ENCODE peak calls at places on chromosome 15, in four cellular contexts. V, F, B and P are unnamed samples.
A peak's percentile ranks its signal among the peaks of the same experiment; 100 is the strongest.

GRCh38 chr15:100997442-100997841 is 78.3 kb downstream of the LRRK1 start:
- DNase-seq in V (no peak), F (no peak), B (peak; percentile 20), P (no peak)

GRCh38 chr15:67067161-67067853 is 1.9 kb downstream of the SMAD3 start:
- DNase-seq in V (peak; percentile 83), F (peak; percentile 48), B (no peak), P (peak; percentile 66)

GRCh38 chr15:52247032-52247431 is 48.6 kb downstream of the MYO5C start:
- DNase-seq in V (no peak), F (no peak), B (peak; percentile 57), P (no peak)

GRCh38 chr15:62809106-62809967 is 233.2 kb upstream of the TPM1 start:
- DNase-seq in V (peak; percentile 18), F (peak; percentile 23), B (no peak), P (peak; percentile 5)

GRCh38 chr15:69489101-69489571 is 36.5 kb downstream of the RPLP1 start:
- DNase-seq in V (no peak), F (no peak), B (no peak), P (no peak)

GRCh38 chr15:40320931-40321371 is 2.5 kb upstream of the INAFM2 start:
- DNase-seq in V (peak; percentile 78), F (no peak), B (peak; percentile 83), P (peak; percentile 78)

GRCh38 chr15:26891448-26891881 is 24.6 kb downstream of the GABRA5 start:
- DNase-seq in V (peak; percentile 91), F (peak; percentile 82), B (peak; percentile 88), P (peak; percentile 91)

GRCh38 chr15:42650208-42651066 is 75.0 kb downstream of the STARD9 start:
- DNase-seq in V (peak; percentile 69), F (peak; percentile 36), B (peak; percentile 80), P (peak; percentile 73)

GRCh38 chr15:40045572-40046217 is 6.7 kb upstream of the SRP14 start:
- DNase-seq in V (no peak), F (no peak), B (no peak), P (peak; percentile 84)

GRCh38 chr15:56927816-56928215 is 9.4 kb downstream of the TCF12 start:
- DNase-seq in V (peak; percentile 60), F (peak; percentile 70), B (no peak), P (peak; percentile 88)

GRCh38 chr15:94253742-94254141 is 22.4 kb downstream of the MCTP2 start:
- DNase-seq in V (no peak), F (no peak), B (no peak), P (no peak)

GRCh38 chr15:77817434-77817833 is 184.7 kb upstream of the LINGO1 start:
- DNase-seq in V (peak; percentile 75), F (no peak), B (no peak), P (no peak)

GRCh38 chr15:88738796-88739195 is 64.4 kb upstream of the ACAN start:
- DNase-seq in V (no peak), F (no peak), B (no peak), P (no peak)

GRCh38 chr15:29124581-29125381 is 144.8 kb downstream of the NSMCE3 start:
- DNase-seq in V (peak; percentile 42), F (no peak), B (no peak), P (peak; percentile 62)

GRCh38 chr15:63221346-63221745 is 31.9 kb downstream of the RAB8B start:
- DNase-seq in V (no peak), F (no peak), B (no peak), P (no peak)

GRCh38 chr15:29700296-29700695 is 122.0 kb downstream of the TJP1 start:
- DNase-seq in V (no peak), F (no peak), B (no peak), P (no peak)

GRCh38 chr15:26888761-26889160 is 21.9 kb downstream of the GABRA5 start:
- DNase-seq in V (no peak), F (no peak), B (no peak), P (no peak)

GRCh38 chr15:79431636-79432344 is at the start of gene MINAR1:
- DNase-seq in V (peak; percentile 75), F (peak; percentile 61), B (peak; percentile 65), P (peak; percentile 70)

GRCh38 chr15:27028836-27029482 is 58.0 kb downstream of the GABRG3 start:
- DNase-seq in V (peak; percentile 13), F (no peak), B (no peak), P (no peak)

GRCh38 chr15:101093959-101094358 is 157.9 kb downstream of the CHSY1 start:
- DNase-seq in V (no peak), F (no peak), B (no peak), P (no peak)

GRCh38 chr15:31758126-31758525 is 272.2 kb upstream of the CHRNA7 start:
- DNase-seq in V (no peak), F (no peak), B (peak; percentile 34), P (peak; percentile 57)

GRCh38 chr15:48447657-48448056 is 116.4 kb downstream of the DUT start:
- DNase-seq in V (no peak), F (no peak), B (no peak), P (no peak)
- H3K36me3 ChIP-seq in V (no peaks in the 10 kb centered on the region), F (peaks cover 7% of the 10 kb centered on the region), B (no peaks in the 10 kb centered on the region), P (no peaks in the 10 kb centered on the region)

GRCh38 chr15:98955980-98956723 is 51.4 kb downstream of the PGPEP1L start:
- DNase-seq in V (no peak), F (no peak), B (no peak), P (no peak)
- H3K4me2 ChIP-seq in V (no peak overlapping the region), F (no peak overlapping the region), B (no peak overlapping the region), P (no peak overlapping the region)

DNA sequence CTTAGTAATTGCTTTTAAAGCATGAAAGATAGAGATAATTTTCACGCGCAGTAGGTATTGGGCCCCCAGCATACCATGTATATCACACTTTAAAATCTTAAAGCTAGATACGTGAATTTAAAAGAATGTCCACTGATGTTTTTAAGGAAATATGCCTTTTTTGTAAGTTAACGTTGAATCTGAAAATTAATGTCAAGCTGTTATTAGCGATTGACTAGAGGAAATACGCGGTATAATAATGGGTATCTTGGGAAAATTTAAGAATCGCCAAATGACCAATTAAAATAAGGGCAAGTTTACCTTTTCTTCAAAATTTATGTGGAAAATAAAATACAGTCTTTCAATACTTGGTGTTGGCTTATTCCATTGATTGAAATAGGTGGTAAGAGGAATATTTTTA is 13.3 kb upstream of the CHD2 start:
- DNase-seq in V (no peak), F (no peak), B (no peak), P (no peak)
- H3K36me3 ChIP-seq in V (peaks cover 73% of the 10 kb centered on the region), F (peaks cover 7% of the 10 kb centered on the region), B (peaks cover 2% of the 10 kb centered on the region), P (peaks cover 2% of the 10 kb centered on the region)

GRCh38 chr15:85542488-85542887 is 162.1 kb downstream of the AKAP13 start:
- DNase-seq in V (no peak), F (no peak), B (no peak), P (no peak)
- H3K4me2 ChIP-seq in V (no peak overlapping the region), F (no peak overlapping the region), B (no peak overlapping the region), P (no peak overlapping the region)

DNA sequence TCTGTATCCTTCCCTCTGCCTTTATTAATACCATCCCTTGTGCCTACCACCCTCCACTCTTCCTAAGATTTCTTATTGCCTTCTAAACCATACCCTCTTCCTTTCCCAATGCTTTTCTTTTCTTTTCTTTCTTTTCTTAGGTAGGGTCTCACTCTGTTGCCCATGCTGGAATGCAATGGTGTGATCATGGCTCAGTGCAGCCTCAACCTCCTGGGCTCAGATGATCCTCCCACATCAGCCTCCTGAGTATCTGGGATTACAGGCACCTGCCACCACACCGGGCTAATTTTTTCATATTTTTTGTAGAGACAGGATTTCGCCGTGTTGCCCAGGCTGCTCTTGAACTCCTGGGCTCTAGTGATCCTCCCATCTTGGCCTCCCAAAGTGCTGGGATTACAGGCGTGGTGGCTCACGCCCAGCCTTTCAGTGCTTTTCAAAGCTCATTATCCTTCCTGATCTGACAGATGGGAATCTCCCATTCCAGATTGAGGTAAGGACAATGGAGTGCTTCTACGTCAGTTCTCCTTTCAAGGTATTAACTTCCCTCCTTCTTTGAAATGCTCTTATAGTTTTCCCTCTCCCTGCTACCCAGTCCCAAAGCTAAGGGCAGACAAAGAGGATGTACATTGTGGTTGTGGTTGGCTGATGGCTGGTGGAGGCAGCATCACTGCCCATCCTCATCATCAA is 14.6 kb downstream of the ANXA2 start:
- DNase-seq in V (no peak), F (no peak), B (no peak), P (no peak)
- H3K36me3 ChIP-seq in V (no peaks in the 10 kb centered on the region), F (no peaks in the 10 kb centered on the region), B (no peaks in the 10 kb centered on the region), P (peaks cover 13% of the 10 kb centered on the region)

GRCh38 chr15:85955501-85956391 is 123.9 kb upstream of the AGBL1 start:
- DNase-seq in V (no peak), F (no peak), B (peak; percentile 32), P (peak; percentile 18)

GRCh38 chr15:85960381-85960780 is 119.3 kb upstream of the AGBL1 start:
- DNase-seq in V (no peak), F (no peak), B (no peak), P (no peak)

GRCh38 chr15:85959573-85959972 is 120.1 kb upstream of the AGBL1 start:
- DNase-seq in V (no peak), F (no peak), B (no peak), P (no peak)

GRCh38 chr15:85956515-85957275 is 123.0 kb upstream of the AGBL1 start:
- DNase-seq in V (no peak), F (no peak), B (peak; percentile 40), P (no peak)
- H3K4me2 ChIP-seq in V (no peak overlapping the region), F (no peak overlapping the region), B (no peak overlapping the region), P (no peak overlapping the region)

GRCh38 chr15:90946538-90946937 is 8.1 kb upstream of the RCCD1 start:
- DNase-seq in V (no peak), F (no peak), B (no peak), P (no peak)
- H3K36me3 ChIP-seq in V (no peaks in the 10 kb centered on the region), F (peaks cover 58% of the 10 kb centered on the region), B (no peaks in the 10 kb centered on the region), P (peaks cover 19% of the 10 kb centered on the region)

DNA sequence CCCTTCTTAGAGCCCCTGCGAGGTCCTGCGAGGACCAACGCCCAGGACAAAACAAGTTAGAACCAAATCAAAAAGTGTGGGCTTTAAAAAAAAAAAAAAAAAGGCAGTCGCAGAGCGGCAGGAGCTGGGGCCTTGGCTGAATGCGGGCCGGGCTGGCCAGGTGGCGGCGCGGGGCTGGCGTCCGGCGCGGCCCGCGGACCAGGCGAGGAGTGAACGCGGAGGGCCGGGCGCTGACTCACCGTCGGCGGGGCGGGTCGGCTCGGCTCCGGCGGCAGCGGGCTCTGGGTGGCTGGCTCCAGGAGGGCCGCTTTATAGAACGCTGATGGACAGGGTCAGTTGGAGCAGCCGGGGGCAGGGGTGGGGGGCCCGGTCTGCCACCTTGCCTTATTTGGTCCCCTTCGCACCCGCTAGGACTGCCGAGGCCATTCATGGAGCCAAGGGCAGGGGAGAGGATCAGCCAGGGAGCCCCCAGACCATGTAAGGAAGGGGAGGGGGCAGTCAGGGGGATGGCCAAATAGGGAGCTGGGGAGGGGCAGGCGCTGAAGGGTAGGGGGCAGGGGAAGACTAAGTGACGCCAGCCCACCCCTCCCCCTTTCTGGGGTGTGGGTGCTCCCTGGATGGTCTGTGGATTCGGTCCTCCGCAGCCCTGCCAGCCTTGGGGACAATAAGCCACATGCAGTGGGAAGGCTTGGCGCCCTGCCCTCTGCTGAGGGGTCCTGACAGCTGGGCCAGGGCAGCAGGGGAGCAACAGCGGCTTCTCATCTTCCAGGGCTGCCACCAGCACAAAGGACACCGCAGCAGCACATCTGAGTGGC is at the start of gene ACTC1:
- DNase-seq in V (peak; percentile 74), F (peak; percentile 46), B (peak; percentile 82), P (peak; percentile 88)
- H3K4me2 ChIP-seq in V (peak within 1 kb of the TSS; percentile 74), F (peak within 1 kb of the TSS; percentile 91), B (peak within 1 kb of the TSS; percentile 76), P (peak within 1 kb of the TSS; percentile 61)

DNA sequence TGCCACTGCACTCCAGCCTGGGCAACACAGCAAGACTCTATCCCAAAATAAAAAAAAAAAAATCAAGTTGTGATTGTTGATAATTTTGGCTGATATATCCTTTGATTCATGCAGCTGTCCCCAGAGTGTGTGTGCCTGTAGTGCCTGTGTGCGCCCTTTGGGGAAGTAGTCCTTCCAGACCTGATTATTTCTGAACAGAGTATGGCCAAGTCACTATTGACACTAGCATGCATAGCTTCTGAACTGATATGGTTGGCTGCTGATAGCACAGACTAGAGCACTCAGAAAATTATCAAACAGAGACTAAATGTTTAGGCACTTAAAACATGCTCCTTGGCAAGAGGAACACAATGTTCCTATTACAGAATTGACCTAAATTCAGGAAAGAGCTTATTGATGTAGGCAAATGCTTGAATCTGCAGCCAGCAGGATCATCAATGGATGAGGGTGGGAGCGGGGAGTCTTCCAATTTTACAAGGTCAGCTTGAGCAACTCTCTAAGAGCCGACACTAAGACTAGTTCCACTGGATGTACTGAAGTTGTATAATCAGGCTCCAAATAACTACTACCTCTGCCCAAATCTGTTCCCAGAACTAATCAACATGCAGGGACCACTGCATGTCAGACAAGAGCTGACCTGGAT is 17.7 kb upstream of the PTPN9 start:
- DNase-seq in V (no peak), F (no peak), B (no peak), P (no peak)
- H3K36me3 ChIP-seq in V (no peaks in the 10 kb centered on the region), F (peaks cover 19% of the 10 kb centered on the region), B (peaks cover 5% of the 10 kb centered on the region), P (peaks cover 4% of the 10 kb centered on the region)